ENCODE peak calls at places on chromosomes 4 and X, in eight cellular contexts. O is progenitor cell of endocrine pancreas, K is GM12865, J is WTC11, U is GM13977, Q is heart left ventricle, X is fibroblast of pulmonary artery, V is fibroblast of mammary gland. M is an unnamed sample.

GRCh38 chrX:2243913-2244460 is 256.8 kb downstream of the DHRSX start:
- DNase-seq in U (no peak), K (no peak), Q (no peak), J (no peak), V (peak; percentile 62), X (no peak), O (no peak), M (no peak)

GRCh38 chrX:40866878-40867277 is 131.5 kb upstream of the MED14 start:
- DNase-seq in Q (peak; percentile 33), O (no peak), V (no peak), U (no peak), X (peak; percentile 24), K (no peak), J (no peak), M (no peak)

GRCh38 chrX:41475611-41476241 is 28.6 kb downstream of the NYX start:
- DNase-seq in O (no peak), U (no peak), X (no peak), Q (no peak), V (no peak), K (no peak), J (peak; percentile 69), M (no peak)

GRCh38 chr4:144489831-144490230 is 156.1 kb upstream of the HHIP start:
- DNase-seq in O (no peak), U (no peak), J (no peak), K (no peak), X (no peak), Q (no peak), V (no peak), M (no peak)

GRCh38 chr4:6355052-6355451 is 85.4 kb downstream of the WFS1 start:
- DNase-seq in Q (no peak), K (no peak), O (no peak), X (no peak), J (no peak), V (no peak), U (no peak), M (no peak)

GRCh38 chrX:17977696-17978095 is 116.6 kb upstream of the RAI2 start:
- DNase-seq in X (no peak), K (no peak), O (no peak), U (no peak), V (no peak), J (no peak), Q (no peak), M (no peak)

GRCh38 chrX:16466640-16467432 is 183.1 kb upstream of the S100G start:
- DNase-seq in J (no peak), O (no peak), Q (no peak), U (no peak), X (peak; percentile 16), K (no peak), V (peak; percentile 36), M (no peak)

GRCh38 chrX:132094169-132094568 is 33.7 kb downstream of the FRMD7 start:
- DNase-seq in U (no peak), Q (no peak), V (peak; percentile 67), J (no peak), O (no peak), X (no peak), K (no peak), M (no peak)

GRCh38 chr4:185955817-185956542 is 113.0 kb upstream of the TLR3 start:
- DNase-seq in V (no peak), O (no peak), K (no peak), X (no peak), U (no peak), J (peak; percentile 20), Q (no peak), M (no peak)

GRCh38 chrX:47242321-47242720 is 9.5 kb downstream of the USP11 start:
- DNase-seq in K (no peak), Q (no peak), U (no peak), X (no peak), J (no peak), O (no peak), V (no peak), M (no peak)

DNA sequence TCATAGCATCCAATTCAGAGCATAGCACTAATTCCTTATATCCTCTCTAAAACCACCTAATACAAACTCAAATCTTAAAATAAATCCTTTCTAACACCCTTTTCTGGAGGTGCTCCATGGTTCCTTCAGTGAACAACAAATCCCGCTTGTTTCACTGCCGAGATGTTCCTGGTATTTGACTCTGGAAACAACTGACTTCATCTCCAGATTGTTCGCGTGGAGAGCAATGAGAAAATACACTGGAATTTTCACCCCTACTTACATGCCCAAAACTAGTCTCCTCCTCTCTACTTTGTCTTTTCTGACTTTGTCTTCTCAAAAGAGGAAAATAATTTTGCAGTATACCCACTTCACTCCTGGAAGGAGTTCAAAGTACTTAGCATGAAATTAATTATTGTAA is 129.0 kb downstream of the PLS3 start:
- DNase-seq in J (no peak), U (no peak), X (peak; percentile 35), O (no peak), K (no peak), V (peak; percentile 24), Q (no peak), M (no peak)
- TF ChIP-seq CTCF in J (no peak), U (no peak), X (no peak), O (no peak), K (no peak), V (no peak), Q (no peak), M (no peak)

DNA sequence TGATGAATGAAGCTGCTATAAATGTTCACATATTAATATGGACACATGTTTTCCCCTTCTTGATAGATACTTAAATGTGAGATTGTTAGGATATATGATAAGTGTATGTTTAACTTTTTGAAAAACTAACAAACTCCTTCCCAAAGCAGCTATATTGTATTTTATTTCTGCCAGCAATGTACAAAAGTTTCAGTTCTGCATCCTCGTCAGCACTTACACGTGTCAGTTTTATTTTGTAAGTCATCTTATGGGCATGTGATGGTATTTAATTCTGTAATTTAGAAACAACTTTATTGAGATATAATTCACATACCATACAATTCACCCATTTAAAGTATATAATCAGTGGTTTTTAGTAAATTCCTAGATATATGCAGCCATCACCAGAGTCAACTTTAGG is 31.5 kb downstream of the RAPGEF2 start:
- DNase-seq in U (no peak), Q (no peak), X (no peak), J (no peak), V (no peak), O (no peak), K (no peak), M (no peak)
- TF ChIP-seq CTCF in U (no peak), Q (no peak), X (no peak), J (no peak), V (no peak), O (no peak), K (no peak), M (no peak)

GRCh38 chr4:15142201-15142600 is 139.9 kb downstream of the CPEB2 start:
- DNase-seq in O (no peak), J (no peak), X (no peak), V (no peak), U (no peak), K (no peak), Q (no peak), M (no peak)

GRCh38 chr4:15143551-15143950 is 141.3 kb downstream of the CPEB2 start:
- DNase-seq in V (no peak), K (peak; percentile 51), J (no peak), O (no peak), X (no peak), U (no peak), Q (no peak), M (no peak)

GRCh38 chr4:15145709-15146108 is 143.4 kb downstream of the CPEB2 start:
- DNase-seq in V (no peak), Q (peak; percentile 41), O (no peak), U (no peak), X (no peak), J (no peak), K (no peak), M (no peak)

GRCh38 chr4:15144967-15145295 is 142.7 kb downstream of the CPEB2 start:
- DNase-seq in O (no peak), X (no peak), U (no peak), Q (no peak), K (no peak), J (no peak), V (no peak), M (no peak)

GRCh38 chr4:15144249-15144966 is 142.1 kb downstream of the CPEB2 start:
- DNase-seq in Q (no peak), V (no peak), J (no peak), U (no peak), K (no peak), O (no peak), X (no peak), M (no peak)
- TF ChIP-seq CTCF in Q (no peak), V (no peak), J (no peak), U (no peak), K (no peak), O (no peak), X (no peak), M (no peak)

GRCh38 chrX:110046971-110047370 is 44.1 kb downstream of the TMEM164 start:
- DNase-seq in V (no peak), O (no peak), J (no peak), K (no peak), Q (no peak), U (no peak), X (no peak), M (no peak)

GRCh38 chrX:110045421-110045820 is 42.5 kb downstream of the TMEM164 start:
- DNase-seq in O (no peak), Q (no peak), U (no peak), X (no peak), V (no peak), K (no peak), J (no peak), M (no peak)

GRCh38 chrX:110049096-110049495 is 46.2 kb downstream of the TMEM164 start:
- DNase-seq in O (no peak), K (no peak), Q (no peak), X (no peak), J (no peak), V (no peak), U (no peak), M (no peak)

GRCh38 chrX:110044531-110045249 is 41.8 kb downstream of the TMEM164 start:
- DNase-seq in U (no peak), O (no peak), V (no peak), J (no peak), K (no peak), Q (no peak), X (no peak), M (no peak)

DNA sequence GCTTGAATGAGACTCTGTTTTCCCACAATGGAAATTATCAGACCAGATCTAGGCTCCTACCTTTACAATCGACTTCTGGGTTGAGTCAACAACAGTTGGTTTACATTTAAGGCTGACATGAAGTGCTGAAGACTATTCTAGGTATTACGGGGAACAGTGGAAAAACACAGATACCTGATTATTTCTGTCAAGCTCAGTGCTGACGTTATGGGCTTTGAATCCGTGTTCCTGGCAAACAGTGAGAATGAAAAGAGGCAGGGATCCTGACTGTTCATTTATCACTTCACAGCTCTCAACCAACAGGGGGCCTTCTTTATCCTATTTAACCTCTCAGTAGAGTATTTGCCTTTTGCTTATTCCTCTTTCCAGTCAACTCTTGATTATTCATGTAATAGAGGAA is 43.1 kb downstream of the TMEM164 start:
- DNase-seq in O (no peak), K (no peak), J (no peak), Q (no peak), U (no peak), V (peak; percentile 22), X (peak; percentile 21), M (no peak)
- TF ChIP-seq CTCF in O (peak; percentile 33), K (no peak), J (no peak), Q (no peak), U (peak; percentile 6), V (peak; percentile 8), X (peak; percentile 10), M (no peak)

DNA sequence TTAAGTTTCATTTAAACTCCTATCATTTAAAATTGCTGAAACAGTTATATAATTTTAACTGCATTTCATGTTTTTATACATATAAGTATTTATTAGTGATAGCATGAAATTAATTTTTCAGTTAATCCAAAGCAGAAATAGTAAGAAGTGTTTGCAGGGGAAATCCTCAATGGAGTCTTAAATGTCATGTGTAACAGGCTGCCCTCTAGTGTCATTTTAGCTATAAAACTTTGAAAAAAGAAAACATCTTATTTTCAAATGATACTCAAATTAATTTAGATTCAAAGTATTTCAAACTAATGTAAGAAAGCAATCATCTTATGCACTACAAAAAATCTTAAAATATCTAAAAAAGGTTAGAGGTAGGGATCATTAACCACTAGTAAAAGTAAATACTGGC is 27.1 kb downstream of the TAPT1 start:
- DNase-seq in J (no peak), O (no peak), X (peak; percentile 55), K (peak; percentile 19), Q (no peak), U (no peak), V (peak; percentile 49), M (no peak)
- TF ChIP-seq CTCF in J (no peak), O (peak; percentile 59), X (peak; percentile 46), K (peak; percentile 8), Q (peak; percentile 41), U (peak; percentile 38), V (peak; percentile 32), M (peak; percentile 70)